ENCODE peak calls at places on chromosomes 7 and 10, in four cellular contexts. X, B, C and W are unnamed samples.

GRCh38 chr10:13074562-13075451 is 25.2 kb upstream of the OPTN start:
- DNase-seq in X (peak; percentile 72), B (peak; percentile 71), C (peak; percentile 75), W (peak; percentile 30)

GRCh38 chr7:76300210-76300731 is 2.2 kb upstream of the HSPB1 start:
- DNase-seq in X (no peak), B (no peak), C (peak; percentile 61), W (no peak)

GRCh38 chr10:4130685-4131084 is 345.7 kb upstream of the KLF6 start:
- DNase-seq in X (no peak), B (no peak), C (no peak), W (no peak)

GRCh38 chr7:32164341-32164996 is 94.3 kb upstream of the PDE1C start:
- DNase-seq in X (no peak), B (peak; percentile 17), C (peak; percentile 79), W (peak; percentile 5)

GRCh38 chr10:72310241-72310633 is 36.5 kb downstream of the DDIT4 start:
- DNase-seq in X (no peak), B (peak; percentile 46), C (peak; percentile 50), W (no peak)

GRCh38 chr10:91590142-91590903 is 42.5 kb downstream of the PPP1R3C start:
- DNase-seq in X (no peak), B (peak; percentile 58), C (peak; percentile 18), W (peak; percentile 69)

GRCh38 chr10:104300002-104300735 is 31.2 kb downstream of the GSTO2 start:
- DNase-seq in X (no peak), B (peak; percentile 59), C (no peak), W (no peak)

GRCh38 chr10:57968328-57969016 is 299.2 kb downstream of the IPMK start:
- DNase-seq in X (no peak), B (no peak), C (no peak), W (no peak)

GRCh38 chr10:51729822-51730530 is 30.6 kb upstream of the CSTF2T start:
- DNase-seq in X (no peak), B (no peak), C (no peak), W (no peak)
- TF ChIP-seq CTCF in X (no peak), B (no peak), C (no peak), W (no peak)

GRCh38 chr7:129433823-129434171 is 435 bp upstream of the STRIP2 start:
- DNase-seq in X (no peak), B (no peak), C (peak; percentile 48), W (no peak)
- TF ChIP-seq CTCF in X (no peak), B (peak; percentile 30), C (no peak), W (no peak)

GRCh38 chr7:133582766-133583523 is 330.1 kb downstream of the EXOC4 start:
- DNase-seq in X (no peak), B (no peak), C (no peak), W (no peak)
- TF ChIP-seq CTCF in X (no peak), B (no peak), C (no peak), W (no peak)

GRCh38 chr7:138834583-138834982 is 36.6 kb upstream of the ATP6V0A4 start:
- DNase-seq in X (no peak), B (no peak), C (no peak), W (no peak)

GRCh38 chr7:138832966-138833365 is 35.0 kb upstream of the ATP6V0A4 start:
- DNase-seq in X (no peak), B (no peak), C (no peak), W (no peak)

GRCh38 chr7:138833596-138833995 is 35.6 kb upstream of the ATP6V0A4 start:
- DNase-seq in X (no peak), B (no peak), C (no peak), W (no peak)

GRCh38 chr7:138837627-138838026 is 39.6 kb upstream of the ATP6V0A4 start:
- DNase-seq in X (peak; percentile 57), B (peak; percentile 29), C (no peak), W (no peak)

GRCh38 chr7:138835087-138835486 is 37.1 kb upstream of the ATP6V0A4 start:
- DNase-seq in X (no peak), B (no peak), C (no peak), W (no peak)
- TF ChIP-seq CTCF in X (no peak), B (no peak), C (no peak), W (no peak)

GRCh38 chr10:110267246-110267645 is 37.5 kb downstream of the SMNDC1 start:
- DNase-seq in X (no peak), B (no peak), C (no peak), W (no peak)

GRCh38 chr10:110268931-110269640 is 35.6 kb downstream of the SMNDC1 start:
- DNase-seq in X (no peak), B (peak; percentile 13), C (no peak), W (peak; percentile 21)

GRCh38 chr10:110265573-110266193 is 39.0 kb downstream of the SMNDC1 start:
- DNase-seq in X (no peak), B (no peak), C (no peak), W (no peak)

GRCh38 chr10:110269641-110270318 is 34.9 kb downstream of the SMNDC1 start:
- DNase-seq in X (no peak), B (peak; percentile 47), C (no peak), W (peak; percentile 52)

DNA sequence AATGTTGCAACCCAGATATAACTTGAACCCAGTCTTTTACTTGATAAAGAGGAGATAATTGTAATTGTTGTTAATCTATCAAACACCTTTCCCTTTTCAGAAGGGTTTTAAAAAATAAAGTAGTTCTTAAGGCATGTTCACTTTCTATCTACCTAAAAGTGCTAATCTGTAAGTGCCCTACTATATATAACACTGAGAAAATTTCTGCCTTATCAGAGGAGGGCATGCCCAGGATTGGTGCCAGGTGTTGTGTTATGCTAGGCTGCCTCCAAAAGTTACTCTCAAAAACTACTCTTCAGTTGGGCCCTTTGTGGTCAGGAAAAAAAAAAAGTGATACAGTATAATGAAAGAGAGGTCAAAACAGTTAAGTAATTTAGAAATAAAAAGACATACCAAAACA is 36.3 kb downstream of the SMNDC1 start:
- DNase-seq in X (no peak), B (peak; percentile 26), C (no peak), W (no peak)
- TF ChIP-seq CTCF in X (no peak), B (no peak), C (no peak), W (no peak)

DNA sequence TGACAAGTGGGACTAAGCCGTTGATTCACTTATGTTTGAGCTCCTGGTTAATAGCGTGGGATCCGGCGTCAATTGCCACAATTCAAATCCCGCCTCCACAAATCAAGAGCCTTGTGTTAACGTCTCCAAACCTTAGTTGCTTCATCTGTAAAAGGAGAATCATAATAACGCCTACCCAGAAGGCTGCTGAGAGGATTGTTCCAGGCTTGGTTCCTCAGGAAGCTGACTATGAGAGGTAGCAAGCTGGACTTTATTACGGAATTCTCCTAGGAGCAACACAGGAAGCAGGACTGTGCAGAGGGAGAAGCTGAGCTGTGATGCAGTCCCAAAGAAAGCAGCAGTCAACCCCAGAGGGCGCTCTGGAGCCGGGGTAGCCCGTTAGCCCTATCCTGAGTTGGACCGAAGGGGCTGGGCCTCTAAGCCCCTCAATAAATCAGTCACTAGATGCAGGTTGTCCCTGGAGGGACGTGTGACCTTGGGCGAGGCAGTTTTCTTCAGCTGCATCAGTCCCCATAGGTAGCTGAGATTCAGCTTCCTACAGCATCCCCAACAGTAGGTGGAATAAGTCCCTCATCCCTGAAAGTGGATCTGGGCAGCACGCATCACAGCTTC is 6.9 kb upstream of the BAG3 start:
- DNase-seq in X (no peak), B (peak; percentile 36), C (no peak), W (no peak)
- TF ChIP-seq CTCF in X (no peak), B (peak; percentile 29), C (no peak), W (no peak)

GRCh38 chr10:119616879-119617580 is 20.3 kb upstream of the TIAL1 start:
- DNase-seq in X (no peak), B (peak; percentile 18), C (no peak), W (no peak)
- TF ChIP-seq CTCF in X (peak; percentile 46), B (no peak), C (no peak), W (no peak)

GRCh38 chr7:44922351-44922694 is 37.0 kb upstream of the PURB start:
- DNase-seq in X (no peak), B (no peak), C (no peak), W (no peak)
- TF ChIP-seq CTCF in X (peak; percentile 25), B (no peak), C (no peak), W (no peak)